ENCODE peak calls at places on chromosomes 16 and 17, in six cellular contexts. One of them, this sample, is unnamed.

GRCh38 chr16:57265850-57266530 is 18.5 kb downstream of the PLLP start:
- DNase-seq in CD4-positive, alpha-beta T cell: no peak
- DNase-seq in testis: peak
- DNase-seq in RWPE2: peak
- DNase-seq in AG04449: no peak
- DNase-seq in epithelial cell of esophagus: peak
- DNase-seq in this sample: peak

GRCh38 chr16:55571-56136 is 2.0 kb downstream of the SNRNP25 start:
- DNase-seq in CD4-positive, alpha-beta T cell: no peak
- DNase-seq in testis: no peak
- DNase-seq in RWPE2: no peak
- DNase-seq in AG04449: no peak
- DNase-seq in epithelial cell of esophagus: no peak
- DNase-seq in this sample: no peak

GRCh38 chr17:31499771-31500554 is 108.5 kb downstream of the RAB11FIP4 start:
- DNase-seq in CD4-positive, alpha-beta T cell: no peak
- DNase-seq in testis: peak
- DNase-seq in RWPE2: no peak
- DNase-seq in AG04449: no peak
- DNase-seq in epithelial cell of esophagus: peak
- DNase-seq in this sample: no peak

GRCh38 chr17:59437766-59438165 is 106.3 kb downstream of the YPEL2 start:
- DNase-seq in CD4-positive, alpha-beta T cell: no peak
- DNase-seq in testis: no peak
- DNase-seq in RWPE2: no peak
- DNase-seq in AG04449: no peak
- DNase-seq in epithelial cell of esophagus: no peak
- DNase-seq in this sample: no peak

GRCh38 chr17:76740329-76741118 is 2.6 kb downstream of the MFSD11 start:
- DNase-seq in CD4-positive, alpha-beta T cell: no peak
- DNase-seq in testis: no peak
- DNase-seq in RWPE2: no peak
- DNase-seq in AG04449: no peak
- DNase-seq in epithelial cell of esophagus: no peak
- DNase-seq in this sample: no peak

GRCh38 chr17:46121841-46122485 is 71.3 kb downstream of the KANSL1 start:
- DNase-seq in CD4-positive, alpha-beta T cell: no peak
- DNase-seq in testis: no peak
- DNase-seq in RWPE2: no peak
- DNase-seq in AG04449: no peak
- DNase-seq in epithelial cell of esophagus: no peak
- DNase-seq in this sample: no peak

GRCh38 chr17:34081269-34081668 is 173.8 kb upstream of the CCL2 start:
- DNase-seq in CD4-positive, alpha-beta T cell: no peak
- DNase-seq in testis: no peak
- DNase-seq in RWPE2: no peak
- DNase-seq in AG04449: no peak
- DNase-seq in epithelial cell of esophagus: no peak
- DNase-seq in this sample: no peak

GRCh38 chr16:29899516-29900101 is at the start of gene SEZ6L2:
- DNase-seq in CD4-positive, alpha-beta T cell: no peak
- DNase-seq in testis: peak
- DNase-seq in RWPE2: peak
- DNase-seq in AG04449: peak
- DNase-seq in epithelial cell of esophagus: peak
- DNase-seq in this sample: peak

GRCh38 chr16:30184430-30185140 is 1.2 kb downstream of the CORO1A start:
- DNase-seq in CD4-positive, alpha-beta T cell: peak
- DNase-seq in testis: no peak
- DNase-seq in RWPE2: peak
- DNase-seq in AG04449: no peak
- DNase-seq in epithelial cell of esophagus: peak
- DNase-seq in this sample: peak

GRCh38 chr17:32783602-32784001 is 93.3 kb downstream of the MYO1D start:
- DNase-seq in CD4-positive, alpha-beta T cell: no peak
- DNase-seq in testis: no peak
- DNase-seq in RWPE2: no peak
- DNase-seq in AG04449: peak
- DNase-seq in epithelial cell of esophagus: peak
- DNase-seq in this sample: no peak